ENCODE peak calls at places on chromosome 4, in nine cellular contexts. One of them, this sample, is unnamed.

GRCh38 chr4:85603437-85604336 is 128.7 kb downstream of the ARHGAP24 start:
- DNase-seq in Peyer's patch: no peak
- DNase-seq in SK-N-SH: peak; percentile 43
- DNase-seq in NB4: no peak
- DNase-seq in HCT116: no peak
- DNase-seq in lower lobe of right lung: no peak
- DNase-seq in BJ: peak; percentile 16
- DNase-seq in neural progenitor cell: no peak
- DNase-seq in right atrium auricular region: no peak
- DNase-seq in this sample: peak; percentile 45

GRCh38 chr4:177480796-177481195 is 38.6 kb upstream of the AGA start:
- DNase-seq in neural progenitor cell: no peak
- DNase-seq in BJ: no peak
- DNase-seq in right atrium auricular region: no peak
- DNase-seq in NB4: no peak
- DNase-seq in lower lobe of right lung: no peak
- DNase-seq in SK-N-SH: no peak
- DNase-seq in Peyer's patch: no peak
- DNase-seq in HCT116: no peak
- DNase-seq in this sample: no peak

GRCh38 chr4:110970642-110971041 is 347.8 kb upstream of the PITX2 start:
- DNase-seq in lower lobe of right lung: no peak
- DNase-seq in HCT116: peak; percentile 65
- DNase-seq in BJ: no peak
- DNase-seq in Peyer's patch: no peak
- DNase-seq in NB4: peak; percentile 69
- DNase-seq in right atrium auricular region: no peak
- DNase-seq in SK-N-SH: no peak
- DNase-seq in neural progenitor cell: peak; percentile 79
- DNase-seq in this sample: peak; percentile 52

GRCh38 chr4:161822174-161822573 is 341.6 kb downstream of the FSTL5 start:
- DNase-seq in SK-N-SH: no peak
- DNase-seq in neural progenitor cell: no peak
- DNase-seq in right atrium auricular region: no peak
- DNase-seq in HCT116: no peak
- DNase-seq in NB4: no peak
- DNase-seq in lower lobe of right lung: no peak
- DNase-seq in BJ: no peak
- DNase-seq in Peyer's patch: no peak
- DNase-seq in this sample: no peak

GRCh38 chr4:8199594-8200301 is 658 bp downstream of the SH3TC1 start:
- DNase-seq in SK-N-SH: no peak
- DNase-seq in NB4: no peak
- DNase-seq in right atrium auricular region: no peak
- DNase-seq in BJ: no peak
- DNase-seq in lower lobe of right lung: no peak
- DNase-seq in neural progenitor cell: no peak
- DNase-seq in HCT116: no peak
- DNase-seq in Peyer's patch: no peak
- DNase-seq in this sample: no peak

GRCh38 chr4:13892739-13893105 is 265.2 kb upstream of the BOD1L1 start:
- DNase-seq in HCT116: no peak
- DNase-seq in NB4: no peak
- DNase-seq in BJ: no peak
- DNase-seq in lower lobe of right lung: no peak
- DNase-seq in SK-N-SH: no peak
- DNase-seq in neural progenitor cell: no peak
- DNase-seq in Peyer's patch: no peak
- DNase-seq in right atrium auricular region: no peak
- DNase-seq in this sample: no peak

GRCh38 chr4:38717604-38718003 is 53.6 kb downstream of the KLF3 start:
- DNase-seq in SK-N-SH: no peak
- DNase-seq in lower lobe of right lung: no peak
- DNase-seq in NB4: no peak
- DNase-seq in HCT116: no peak
- DNase-seq in neural progenitor cell: no peak
- DNase-seq in BJ: peak; percentile 52
- DNase-seq in right atrium auricular region: no peak
- DNase-seq in Peyer's patch: no peak
- DNase-seq in this sample: no peak

GRCh38 chr4:97548943-97549583 is 594.2 kb downstream of the STPG2 start:
- DNase-seq in HCT116: peak; percentile 3
- DNase-seq in NB4: no peak
- DNase-seq in neural progenitor cell: no peak
- DNase-seq in SK-N-SH: no peak
- DNase-seq in Peyer's patch: no peak
- DNase-seq in right atrium auricular region: no peak
- DNase-seq in lower lobe of right lung: no peak
- DNase-seq in BJ: no peak
- DNase-seq in this sample: no peak

GRCh38 chr4:122890142-122890769 is 32.1 kb downstream of the NUDT6 start:
- DNase-seq in HCT116: no peak
- DNase-seq in SK-N-SH: no peak
- DNase-seq in Peyer's patch: no peak
- DNase-seq in lower lobe of right lung: no peak
- DNase-seq in BJ: no peak
- DNase-seq in neural progenitor cell: no peak
- DNase-seq in right atrium auricular region: no peak
- DNase-seq in NB4: no peak
- DNase-seq in this sample: no peak

GRCh38 chr4:109574931-109575804 is 15.1 kb downstream of the MCUB start:
- DNase-seq in NB4: no peak
- DNase-seq in BJ: no peak
- DNase-seq in neural progenitor cell: no peak
- DNase-seq in right atrium auricular region: no peak
- DNase-seq in HCT116: no peak
- DNase-seq in Peyer's patch: no peak
- DNase-seq in SK-N-SH: no peak
- DNase-seq in lower lobe of right lung: no peak
- DNase-seq in this sample: no peak

GRCh38 chr4:4673070-4673469 is 131.2 kb upstream of the STX18 start:
- DNase-seq in neural progenitor cell: peak; percentile 87
- DNase-seq in Peyer's patch: no peak
- DNase-seq in lower lobe of right lung: no peak
- DNase-seq in NB4: peak; percentile 56
- DNase-seq in BJ: no peak
- DNase-seq in SK-N-SH: peak; percentile 44
- DNase-seq in HCT116: peak; percentile 95
- DNase-seq in right atrium auricular region: no peak
- DNase-seq in this sample: no peak

GRCh38 chr4:124414641-124415040 is 297.9 kb downstream of the ANKRD50 start:
- DNase-seq in SK-N-SH: no peak
- DNase-seq in lower lobe of right lung: no peak
- DNase-seq in HCT116: no peak
- DNase-seq in neural progenitor cell: no peak
- DNase-seq in NB4: no peak
- DNase-seq in BJ: no peak
- DNase-seq in Peyer's patch: no peak
- DNase-seq in right atrium auricular region: no peak
- DNase-seq in this sample: no peak

GRCh38 chr4:7755529-7755928 is 184.1 kb downstream of the AFAP1 start:
- DNase-seq in HCT116: no peak
- DNase-seq in NB4: no peak
- DNase-seq in right atrium auricular region: no peak
- DNase-seq in BJ: no peak
- DNase-seq in Peyer's patch: no peak
- DNase-seq in SK-N-SH: no peak
- DNase-seq in neural progenitor cell: no peak
- DNase-seq in lower lobe of right lung: peak; percentile 27
- DNase-seq in this sample: no peak

DNA sequence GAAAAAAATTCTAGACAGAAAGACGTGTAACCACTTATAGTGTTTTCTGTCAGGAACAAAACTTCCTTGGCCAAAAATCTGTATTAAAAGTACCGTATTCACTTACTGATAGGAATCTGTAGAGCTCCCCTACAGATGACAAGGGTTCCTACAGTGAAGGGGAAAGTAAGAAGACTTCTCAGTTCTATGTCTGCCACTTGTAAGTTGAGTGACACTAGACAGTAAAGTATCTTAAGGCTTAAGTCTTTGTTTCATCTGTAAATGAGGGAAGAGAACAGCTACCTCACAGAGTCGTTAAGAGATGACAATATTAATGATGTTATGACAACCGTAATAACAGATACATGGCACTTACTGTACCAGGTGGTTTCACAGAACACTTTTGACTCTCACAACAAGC is 3.3 kb downstream of the COQ2 start:
- DNase-seq in HCT116: no peak
- DNase-seq in BJ: no peak
- DNase-seq in neural progenitor cell: no peak
- DNase-seq in Peyer's patch: no peak
- DNase-seq in SK-N-SH: no peak
- DNase-seq in NB4: peak; percentile 19
- DNase-seq in right atrium auricular region: no peak
- DNase-seq in lower lobe of right lung: no peak
- DNase-seq in this sample: no peak
- H3K4me3 ChIP-seq in HCT116: no peak overlapping the region
- H3K4me3 ChIP-seq in BJ: no peak overlapping the region
- H3K4me3 ChIP-seq in neural progenitor cell: no peak overlapping the region
- H3K4me3 ChIP-seq in Peyer's patch: no peak overlapping the region
- H3K4me3 ChIP-seq in SK-N-SH: no peak overlapping the region
- H3K4me3 ChIP-seq in NB4: peak overlapping the region; percentile 7
- H3K4me3 ChIP-seq in right atrium auricular region: no peak overlapping the region
- H3K4me3 ChIP-seq in lower lobe of right lung: no peak overlapping the region
- H3K4me3 ChIP-seq in this sample: peak overlapping the region; percentile 10

GRCh38 chr4:80125252-80126177 is 52.5 kb upstream of the ANTXR2 start:
- DNase-seq in BJ: no peak
- DNase-seq in Peyer's patch: peak; percentile 46
- DNase-seq in neural progenitor cell: no peak
- DNase-seq in NB4: peak; percentile 86
- DNase-seq in lower lobe of right lung: no peak
- DNase-seq in HCT116: peak; percentile 18
- DNase-seq in SK-N-SH: no peak
- DNase-seq in right atrium auricular region: no peak
- DNase-seq in this sample: peak; percentile 16
- TF ChIP-seq CTCF in BJ: peak; percentile 64
- TF ChIP-seq CTCF in Peyer's patch: peak; percentile 62
- TF ChIP-seq CTCF in neural progenitor cell: peak; percentile 49
- TF ChIP-seq CTCF in NB4: peak; percentile 44
- TF ChIP-seq CTCF in lower lobe of right lung: no peak
- TF ChIP-seq CTCF in HCT116: peak; percentile 75
- TF ChIP-seq CTCF in SK-N-SH: peak; percentile 70
- TF ChIP-seq CTCF in right atrium auricular region: peak; percentile 61
- TF ChIP-seq CTCF in this sample: peak; percentile 55

GRCh38 chr4:1512081-1512737 is 106.0 kb upstream of the NKX1-1 start:
- DNase-seq in neural progenitor cell: no peak
- DNase-seq in NB4: no peak
- DNase-seq in lower lobe of right lung: peak; percentile 27
- DNase-seq in Peyer's patch: no peak
- DNase-seq in BJ: no peak
- DNase-seq in HCT116: no peak
- DNase-seq in right atrium auricular region: no peak
- DNase-seq in SK-N-SH: no peak
- DNase-seq in this sample: no peak

GRCh38 chr4:1514612-1515011 is 108.4 kb upstream of the NKX1-1 start:
- DNase-seq in NB4: no peak
- DNase-seq in SK-N-SH: no peak
- DNase-seq in HCT116: no peak
- DNase-seq in BJ: no peak
- DNase-seq in right atrium auricular region: no peak
- DNase-seq in neural progenitor cell: no peak
- DNase-seq in lower lobe of right lung: no peak
- DNase-seq in Peyer's patch: no peak
- DNase-seq in this sample: no peak

GRCh38 chr4:1513936-1514483 is 107.8 kb upstream of the NKX1-1 start:
- DNase-seq in BJ: no peak
- DNase-seq in SK-N-SH: no peak
- DNase-seq in right atrium auricular region: no peak
- DNase-seq in NB4: no peak
- DNase-seq in neural progenitor cell: no peak
- DNase-seq in lower lobe of right lung: no peak
- DNase-seq in Peyer's patch: no peak
- DNase-seq in HCT116: no peak
- DNase-seq in this sample: no peak

GRCh38 chr4:1511441-1512041 is 105.3 kb upstream of the NKX1-1 start:
- DNase-seq in SK-N-SH: peak; percentile 55
- DNase-seq in right atrium auricular region: peak; percentile 67
- DNase-seq in neural progenitor cell: no peak
- DNase-seq in Peyer's patch: no peak
- DNase-seq in BJ: no peak
- DNase-seq in NB4: peak; percentile 40
- DNase-seq in HCT116: peak; percentile 69
- DNase-seq in lower lobe of right lung: peak; percentile 46
- DNase-seq in this sample: no peak

GRCh38 chr4:1512738-1513660 is 106.8 kb upstream of the NKX1-1 start:
- DNase-seq in SK-N-SH: peak; percentile 87
- DNase-seq in Peyer's patch: no peak
- DNase-seq in neural progenitor cell: peak; percentile 89
- DNase-seq in NB4: no peak
- DNase-seq in lower lobe of right lung: peak; percentile 55
- DNase-seq in HCT116: peak; percentile 15
- DNase-seq in right atrium auricular region: no peak
- DNase-seq in BJ: no peak
- DNase-seq in this sample: no peak
- H3K4me3 ChIP-seq in SK-N-SH: no peak overlapping the region
- H3K4me3 ChIP-seq in Peyer's patch: peak overlapping the region; percentile 35
- H3K4me3 ChIP-seq in neural progenitor cell: peak overlapping the region; percentile 47
- H3K4me3 ChIP-seq in NB4: no peak overlapping the region
- H3K4me3 ChIP-seq in lower lobe of right lung: peak overlapping the region; percentile 27
- H3K4me3 ChIP-seq in HCT116: peak overlapping the region; percentile 45
- H3K4me3 ChIP-seq in right atrium auricular region: no peak overlapping the region
- H3K4me3 ChIP-seq in BJ: no peak overlapping the region
- H3K4me3 ChIP-seq in this sample: no peak overlapping the region

GRCh38 chr4:133920236-133920635 is 281.4 kb downstream of the PABPC4L start:
- DNase-seq in SK-N-SH: no peak
- DNase-seq in NB4: no peak
- DNase-seq in HCT116: no peak
- DNase-seq in neural progenitor cell: no peak
- DNase-seq in right atrium auricular region: no peak
- DNase-seq in lower lobe of right lung: no peak
- DNase-seq in BJ: no peak
- DNase-seq in Peyer's patch: no peak
- DNase-seq in this sample: no peak

DNA sequence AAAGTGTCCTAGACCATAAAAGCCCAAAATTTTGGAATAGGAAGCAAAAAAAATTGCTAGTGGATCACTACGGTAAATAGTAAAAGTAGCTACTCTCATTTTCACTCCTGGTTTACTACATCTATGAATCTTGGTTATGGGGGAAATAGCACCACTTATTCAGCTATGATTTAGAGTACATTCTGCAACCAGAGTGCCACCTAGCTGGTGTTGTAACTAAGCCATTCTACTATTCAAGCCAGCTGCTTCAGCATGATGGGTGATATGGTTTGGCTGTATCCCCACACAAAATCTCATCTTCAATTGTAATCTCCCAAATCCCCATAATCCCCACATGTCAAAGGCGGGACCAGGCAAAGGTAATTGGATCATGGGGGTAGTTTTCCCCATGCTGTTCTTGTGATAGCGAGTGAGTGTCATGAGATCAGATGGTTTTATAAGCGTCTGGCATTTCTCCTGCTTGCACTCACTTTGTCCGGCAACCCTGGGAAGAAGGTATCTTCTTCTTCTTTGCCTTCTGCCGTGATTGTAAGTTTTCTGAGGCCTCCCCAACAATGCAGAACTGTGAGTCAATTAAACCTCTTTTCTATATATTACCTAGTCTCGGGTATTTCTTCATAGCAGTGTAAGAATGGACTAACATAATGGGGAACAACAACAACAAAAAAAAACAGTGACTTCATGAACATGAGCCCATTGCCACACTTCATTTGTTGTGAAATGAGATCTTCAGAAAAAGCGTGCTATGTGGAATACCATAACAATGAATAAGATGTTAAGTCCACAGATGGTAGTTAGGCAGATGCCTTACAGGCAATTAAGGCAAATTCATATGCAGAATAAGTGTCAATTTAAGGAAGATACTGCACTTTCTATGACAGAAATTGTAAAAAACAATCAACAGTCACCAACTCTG is 280.1 kb downstream of the PABPC4L start:
- DNase-seq in NB4: no peak
- DNase-seq in BJ: no peak
- DNase-seq in neural progenitor cell: peak; percentile 21
- DNase-seq in lower lobe of right lung: no peak
- DNase-seq in SK-N-SH: no peak
- DNase-seq in right atrium auricular region: no peak
- DNase-seq in HCT116: no peak
- DNase-seq in Peyer's patch: no peak
- DNase-seq in this sample: no peak
- TF ChIP-seq CTCF in NB4: no peak
- TF ChIP-seq CTCF in BJ: no peak
- TF ChIP-seq CTCF in neural progenitor cell: peak; percentile 38
- TF ChIP-seq CTCF in lower lobe of right lung: no peak
- TF ChIP-seq CTCF in SK-N-SH: no peak
- TF ChIP-seq CTCF in right atrium auricular region: no peak
- TF ChIP-seq CTCF in HCT116: peak; percentile 15
- TF ChIP-seq CTCF in Peyer's patch: no peak
- TF ChIP-seq CTCF in this sample: peak; percentile 10